ENCODE peak calls at places on chromosomes 6 and 20, in ten cellular contexts. One of them, this sample, is unnamed.

GRCh38 chr20:48760403-48760889 is 67.4 kb downstream of the PREX1 start:
- DNase-seq in pancreas: no peak
- DNase-seq in HAP-1: no peak
- DNase-seq in upper lobe of right lung: no peak
- DNase-seq in CD8-positive, alpha-beta memory T cell: peak; percentile 91
- DNase-seq in psoas muscle: no peak
- DNase-seq in ascending aorta: no peak
- DNase-seq in ovary: no peak
- DNase-seq in CD8-positive, alpha-beta T cell: peak; percentile 34
- DNase-seq in kidney epithelial cell: peak; percentile 35
- DNase-seq in this sample: no peak

GRCh38 chr6:1335367-1336037 is 23.6 kb downstream of the FOXQ1 start:
- DNase-seq in pancreas: peak; percentile 89
- DNase-seq in HAP-1: no peak
- DNase-seq in upper lobe of right lung: peak; percentile 83
- DNase-seq in CD8-positive, alpha-beta memory T cell: no peak
- DNase-seq in psoas muscle: peak; percentile 58
- DNase-seq in ascending aorta: no peak
- DNase-seq in ovary: no peak
- DNase-seq in CD8-positive, alpha-beta T cell: no peak
- DNase-seq in kidney epithelial cell: peak; percentile 96
- DNase-seq in this sample: no peak

GRCh38 chr20:36167826-36168634 is 13.5 kb downstream of the EPB41L1 start:
- DNase-seq in pancreas: no peak
- DNase-seq in HAP-1: no peak
- DNase-seq in upper lobe of right lung: no peak
- DNase-seq in CD8-positive, alpha-beta memory T cell: no peak
- DNase-seq in psoas muscle: no peak
- DNase-seq in ascending aorta: no peak
- DNase-seq in ovary: no peak
- DNase-seq in CD8-positive, alpha-beta T cell: no peak
- DNase-seq in kidney epithelial cell: no peak
- DNase-seq in this sample: no peak

GRCh38 chr6:33906413-33906812 is 102.6 kb upstream of the MLN start:
- DNase-seq in pancreas: no peak
- DNase-seq in HAP-1: no peak
- DNase-seq in upper lobe of right lung: no peak
- DNase-seq in CD8-positive, alpha-beta memory T cell: no peak
- DNase-seq in psoas muscle: no peak
- DNase-seq in ascending aorta: no peak
- DNase-seq in ovary: no peak
- DNase-seq in CD8-positive, alpha-beta T cell: no peak
- DNase-seq in kidney epithelial cell: no peak
- DNase-seq in this sample: no peak

GRCh38 chr6:3377536-3378397 is 79.1 kb downstream of the SLC22A23 start:
- DNase-seq in pancreas: no peak
- DNase-seq in HAP-1: no peak
- DNase-seq in upper lobe of right lung: no peak
- DNase-seq in CD8-positive, alpha-beta memory T cell: no peak
- DNase-seq in psoas muscle: no peak
- DNase-seq in ascending aorta: no peak
- DNase-seq in ovary: no peak
- DNase-seq in CD8-positive, alpha-beta T cell: no peak
- DNase-seq in kidney epithelial cell: no peak
- DNase-seq in this sample: no peak

GRCh38 chr6:37784585-37784967 is 35.0 kb upstream of the ZFAND3 start:
- DNase-seq in pancreas: no peak
- DNase-seq in HAP-1: no peak
- DNase-seq in upper lobe of right lung: no peak
- DNase-seq in CD8-positive, alpha-beta memory T cell: no peak
- DNase-seq in psoas muscle: no peak
- DNase-seq in ascending aorta: no peak
- DNase-seq in ovary: no peak
- DNase-seq in CD8-positive, alpha-beta T cell: no peak
- DNase-seq in kidney epithelial cell: no peak
- DNase-seq in this sample: peak; percentile 54

GRCh38 chr6:46963626-46964025 is 41.9 kb upstream of the ADGRF5 start:
- DNase-seq in pancreas: no peak
- DNase-seq in HAP-1: no peak
- DNase-seq in upper lobe of right lung: no peak
- DNase-seq in CD8-positive, alpha-beta memory T cell: no peak
- DNase-seq in psoas muscle: no peak
- DNase-seq in ascending aorta: no peak
- DNase-seq in ovary: no peak
- DNase-seq in CD8-positive, alpha-beta T cell: no peak
- DNase-seq in kidney epithelial cell: no peak
- DNase-seq in this sample: no peak

GRCh38 chr6:36679043-36679821 is 718 bp downstream of the CDKN1A start:
- DNase-seq in pancreas: peak; percentile 88
- DNase-seq in HAP-1: no peak
- DNase-seq in upper lobe of right lung: peak; percentile 88
- DNase-seq in CD8-positive, alpha-beta memory T cell: peak; percentile 56
- DNase-seq in psoas muscle: peak; percentile 95
- DNase-seq in ascending aorta: peak; percentile 58
- DNase-seq in ovary: peak; percentile 74
- DNase-seq in CD8-positive, alpha-beta T cell: no peak
- DNase-seq in kidney epithelial cell: no peak
- DNase-seq in this sample: no peak

GRCh38 chr6:36099872-36100483 is 30.3 kb upstream of the MAPK13 start:
- DNase-seq in pancreas: no peak
- DNase-seq in HAP-1: no peak
- DNase-seq in upper lobe of right lung: no peak
- DNase-seq in CD8-positive, alpha-beta memory T cell: peak; percentile 65
- DNase-seq in psoas muscle: no peak
- DNase-seq in ascending aorta: no peak
- DNase-seq in ovary: no peak
- DNase-seq in CD8-positive, alpha-beta T cell: peak; percentile 29
- DNase-seq in kidney epithelial cell: no peak
- DNase-seq in this sample: no peak

GRCh38 chr6:99589290-99589672 is 17.4 kb upstream of the PRDM13 start:
- DNase-seq in pancreas: no peak
- DNase-seq in HAP-1: no peak
- DNase-seq in upper lobe of right lung: no peak
- DNase-seq in CD8-positive, alpha-beta memory T cell: no peak
- DNase-seq in psoas muscle: no peak
- DNase-seq in ascending aorta: no peak
- DNase-seq in ovary: no peak
- DNase-seq in CD8-positive, alpha-beta T cell: no peak
- DNase-seq in kidney epithelial cell: no peak
- DNase-seq in this sample: no peak
- H3K27me3 ChIP-seq in pancreas: peaks cover 6% of the 10 kb centered on the region
- H3K27me3 ChIP-seq in HAP-1: peaks cover 16% of the 10 kb centered on the region
- H3K27me3 ChIP-seq in upper lobe of right lung: peaks cover 72% of the 10 kb centered on the region
- H3K27me3 ChIP-seq in CD8-positive, alpha-beta memory T cell: peaks cover 46% of the 10 kb centered on the region
- H3K27me3 ChIP-seq in psoas muscle: peaks cover 8% of the 10 kb centered on the region
- H3K27me3 ChIP-seq in ascending aorta: peaks cover 25% of the 10 kb centered on the region
- H3K27me3 ChIP-seq in ovary: no peaks in the 10 kb centered on the region
- H3K27me3 ChIP-seq in CD8-positive, alpha-beta T cell: peaks cover 35% of the 10 kb centered on the region
- H3K27me3 ChIP-seq in kidney epithelial cell: peaks cover 47% of the 10 kb centered on the region
- H3K27me3 ChIP-seq in this sample: peaks cover 61% of the 10 kb centered on the region

DNA sequence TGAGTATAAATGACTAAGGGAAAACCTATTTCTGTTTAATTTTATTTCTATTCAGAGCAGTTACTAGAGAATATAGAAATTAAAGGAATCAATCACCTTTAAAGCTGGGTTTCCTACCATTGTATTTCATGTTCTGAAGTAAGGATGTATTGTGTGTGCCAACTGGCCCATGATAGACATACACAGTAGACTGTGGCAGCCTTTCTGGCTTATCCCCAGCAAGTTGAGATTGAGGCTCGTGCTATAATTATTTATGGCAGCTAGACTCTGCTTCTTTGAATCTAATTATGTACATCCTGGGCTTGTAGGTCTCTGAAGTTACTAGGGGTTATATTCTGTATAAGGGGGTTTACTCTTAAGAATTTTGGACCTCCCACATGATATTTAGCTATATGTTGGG is 44.4 kb downstream of the ZNF292 start:
- DNase-seq in pancreas: no peak
- DNase-seq in HAP-1: no peak
- DNase-seq in upper lobe of right lung: no peak
- DNase-seq in CD8-positive, alpha-beta memory T cell: no peak
- DNase-seq in psoas muscle: no peak
- DNase-seq in ascending aorta: no peak
- DNase-seq in ovary: no peak
- DNase-seq in CD8-positive, alpha-beta T cell: no peak
- DNase-seq in kidney epithelial cell: no peak
- DNase-seq in this sample: no peak
- H3K4me3 ChIP-seq in pancreas: no peak overlapping the region
- H3K4me3 ChIP-seq in HAP-1: no peak overlapping the region
- H3K4me3 ChIP-seq in upper lobe of right lung: no peak overlapping the region
- H3K4me3 ChIP-seq in CD8-positive, alpha-beta memory T cell: no peak overlapping the region
- H3K4me3 ChIP-seq in psoas muscle: no peak overlapping the region
- H3K4me3 ChIP-seq in ascending aorta: no peak overlapping the region
- H3K4me3 ChIP-seq in ovary: no peak overlapping the region
- H3K4me3 ChIP-seq in CD8-positive, alpha-beta T cell: no peak overlapping the region
- H3K4me3 ChIP-seq in kidney epithelial cell: no peak overlapping the region
- H3K4me3 ChIP-seq in this sample: no peak overlapping the region

GRCh38 chr6:32792901-32793400 is 23.9 kb downstream of the HLA-DOB start:
- DNase-seq in pancreas: no peak
- DNase-seq in HAP-1: no peak
- DNase-seq in upper lobe of right lung: no peak
- DNase-seq in CD8-positive, alpha-beta memory T cell: no peak
- DNase-seq in psoas muscle: no peak
- DNase-seq in ascending aorta: no peak
- DNase-seq in ovary: no peak
- DNase-seq in CD8-positive, alpha-beta T cell: no peak
- DNase-seq in kidney epithelial cell: no peak
- DNase-seq in this sample: no peak
- H3K27me3 ChIP-seq in pancreas: no peaks in the 10 kb centered on the region
- H3K27me3 ChIP-seq in HAP-1: peaks cover 20% of the 10 kb centered on the region
- H3K27me3 ChIP-seq in upper lobe of right lung: peaks cover 9% of the 10 kb centered on the region
- H3K27me3 ChIP-seq in CD8-positive, alpha-beta memory T cell: peaks cover 10% of the 10 kb centered on the region
- H3K27me3 ChIP-seq in psoas muscle: no peaks in the 10 kb centered on the region
- H3K27me3 ChIP-seq in ascending aorta: no peaks in the 10 kb centered on the region
- H3K27me3 ChIP-seq in ovary: no peaks in the 10 kb centered on the region
- H3K27me3 ChIP-seq in CD8-positive, alpha-beta T cell: no peaks in the 10 kb centered on the region
- H3K27me3 ChIP-seq in kidney epithelial cell: peaks cover 12% of the 10 kb centered on the region
- H3K27me3 ChIP-seq in this sample: no peaks in the 10 kb centered on the region

GRCh38 chr6:137216106-137216505 is 3.1 kb downstream of the IFNGR1 start:
- DNase-seq in pancreas: no peak
- DNase-seq in HAP-1: no peak
- DNase-seq in upper lobe of right lung: no peak
- DNase-seq in CD8-positive, alpha-beta memory T cell: no peak
- DNase-seq in psoas muscle: no peak
- DNase-seq in ascending aorta: no peak
- DNase-seq in ovary: no peak
- DNase-seq in CD8-positive, alpha-beta T cell: no peak
- DNase-seq in kidney epithelial cell: no peak
- DNase-seq in this sample: no peak

GRCh38 chr6:137217801-137218472 is 1.2 kb downstream of the IFNGR1 start:
- DNase-seq in pancreas: no peak
- DNase-seq in HAP-1: peak; percentile 4
- DNase-seq in upper lobe of right lung: no peak
- DNase-seq in CD8-positive, alpha-beta memory T cell: no peak
- DNase-seq in psoas muscle: peak; percentile 59
- DNase-seq in ascending aorta: peak; percentile 12
- DNase-seq in ovary: no peak
- DNase-seq in CD8-positive, alpha-beta T cell: no peak
- DNase-seq in kidney epithelial cell: no peak
- DNase-seq in this sample: no peak

GRCh38 chr6:137218917-137219663 is at the start of gene IFNGR1:
- DNase-seq in pancreas: peak; percentile 97
- DNase-seq in HAP-1: peak; percentile 86
- DNase-seq in upper lobe of right lung: peak; percentile 100
- DNase-seq in CD8-positive, alpha-beta memory T cell: peak; percentile 97
- DNase-seq in psoas muscle: peak; percentile 99
- DNase-seq in ascending aorta: peak; percentile 82
- DNase-seq in ovary: peak; percentile 98
- DNase-seq in CD8-positive, alpha-beta T cell: peak; percentile 89
- DNase-seq in kidney epithelial cell: peak; percentile 71
- DNase-seq in this sample: peak; percentile 96

GRCh38 chr6:137218473-137218916 is 690 bp downstream of the IFNGR1 start:
- DNase-seq in pancreas: peak; percentile 42
- DNase-seq in HAP-1: peak; percentile 41
- DNase-seq in upper lobe of right lung: no peak
- DNase-seq in CD8-positive, alpha-beta memory T cell: peak; percentile 72
- DNase-seq in psoas muscle: peak; percentile 67
- DNase-seq in ascending aorta: peak; percentile 14
- DNase-seq in ovary: no peak
- DNase-seq in CD8-positive, alpha-beta T cell: peak; percentile 7
- DNase-seq in kidney epithelial cell: peak; percentile 26
- DNase-seq in this sample: no peak

DNA sequence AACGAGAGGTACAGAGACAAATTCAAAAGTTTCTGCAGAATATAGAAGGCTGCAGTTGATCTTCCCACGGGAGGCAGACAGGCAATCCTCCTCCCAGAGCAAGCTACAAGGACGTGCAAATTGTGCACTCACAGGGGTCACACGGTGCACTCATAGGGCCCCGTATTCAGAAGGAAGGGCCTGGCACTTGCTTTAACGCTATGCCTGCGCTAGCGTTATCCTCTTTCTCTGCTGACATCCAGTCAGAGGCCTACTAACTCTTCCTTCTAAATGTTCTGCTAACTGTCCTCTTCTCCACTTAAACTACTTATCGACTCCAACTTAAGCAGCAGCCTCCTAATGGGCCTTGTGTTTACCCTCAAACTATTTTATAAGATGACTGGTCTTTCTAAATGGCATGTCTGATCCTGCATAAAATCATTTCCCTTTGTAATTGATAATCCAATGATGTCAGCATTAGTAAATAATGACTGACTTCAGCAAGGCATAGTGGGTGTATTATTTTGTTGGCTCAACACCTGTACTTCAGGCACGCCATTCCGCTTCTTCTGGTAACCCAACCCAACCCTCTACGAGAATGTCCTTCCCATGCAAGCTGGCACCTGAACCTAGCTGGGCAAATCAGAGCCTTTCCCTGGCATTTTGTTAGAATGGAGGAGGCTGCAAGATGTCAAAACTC is 2.2 kb downstream of the IFNGR1 start:
- DNase-seq in pancreas: no peak
- DNase-seq in HAP-1: peak; percentile 2
- DNase-seq in upper lobe of right lung: no peak
- DNase-seq in CD8-positive, alpha-beta memory T cell: no peak
- DNase-seq in psoas muscle: no peak
- DNase-seq in ascending aorta: no peak
- DNase-seq in ovary: no peak
- DNase-seq in CD8-positive, alpha-beta T cell: no peak
- DNase-seq in kidney epithelial cell: no peak
- DNase-seq in this sample: no peak
- H3K4me3 ChIP-seq in pancreas: no peak overlapping the region
- H3K4me3 ChIP-seq in HAP-1: no peak overlapping the region
- H3K4me3 ChIP-seq in upper lobe of right lung: peak overlapping the region; percentile 86
- H3K4me3 ChIP-seq in CD8-positive, alpha-beta memory T cell: peak overlapping the region; percentile 95
- H3K4me3 ChIP-seq in psoas muscle: peak overlapping the region; percentile 93
- H3K4me3 ChIP-seq in ascending aorta: peak overlapping the region; percentile 93
- H3K4me3 ChIP-seq in ovary: peak overlapping the region; percentile 98
- H3K4me3 ChIP-seq in CD8-positive, alpha-beta T cell: peak overlapping the region; percentile 72
- H3K4me3 ChIP-seq in kidney epithelial cell: no peak overlapping the region
- H3K4me3 ChIP-seq in this sample: peak overlapping the region; percentile 90

This sample was measured in dorsolateral prefrontal cortex.